ENCODE peak calls at places on chromosomes 12 and 14, in seven cellular contexts. B is astrocyte of the cerebellum, T is astrocyte of the spinal cord, D is AG04449, F is PC-3, O is GM12864, P is cardiac fibroblast. Q is an unnamed sample.

GRCh38 chr14:68376067-68376810 is 416.6 kb downstream of the ZFP36L1 start:
- DNase-seq in B (no peak), T (peak), D (no peak), F (peak), O (no peak), P (peak), Q (no peak)

GRCh38 chr12:60335765-60336164 is 739.9 kb downstream of the SLC16A7 start:
- DNase-seq in B (peak), T (peak), D (peak), F (peak), O (no peak), P (peak), Q (peak)

GRCh38 chr14:50303744-50304471 is 8.1 kb downstream of the L2HGDH start:
- DNase-seq in B (no peak), T (no peak), D (no peak), F (no peak), O (no peak), P (peak), Q (peak)

GRCh38 chr14:100832311-100832960 is 6.5 kb downstream of the MEG3 start:
- DNase-seq in B (no peak), T (no peak), D (no peak), F (no peak), O (no peak), P (no peak), Q (no peak)

GRCh38 chr12:85445060-85445938 is 165.3 kb downstream of the ALX1 start:
- DNase-seq in B (no peak), T (no peak), D (no peak), F (no peak), O (no peak), P (no peak), Q (no peak)

GRCh38 chr12:57235012-57235727 is 5.7 kb downstream of the SHMT2 start:
- DNase-seq in B (no peak), T (peak), D (no peak), F (no peak), O (no peak), P (peak), Q (peak)

GRCh38 chr14:76015191-76015590 is 29.6 kb downstream of the IFT43 start:
- DNase-seq in B (no peak), T (no peak), D (no peak), F (no peak), O (no peak), P (no peak), Q (no peak)

GRCh38 chr14:73787760-73788508 is 63.7 kb upstream of the PTGR2 start:
- DNase-seq in B (no peak), T (peak), D (no peak), F (peak), O (no peak), P (peak), Q (peak)

GRCh38 chr12:56159482-56160105 is 1.4 kb downstream of the MYL6 start:
- DNase-seq in B (no peak), T (no peak), D (no peak), F (no peak), O (no peak), P (no peak), Q (no peak)

GRCh38 chr14:75340921-75341320 is 62.3 kb downstream of the FOS start:
- DNase-seq in B (no peak), T (peak), D (no peak), F (no peak), O (no peak), P (peak), Q (peak)

GRCh38 chr12:121905746-121906145 is 12.6 kb upstream of the CFAP251 start:
- DNase-seq in B (no peak), T (no peak), D (no peak), F (no peak), O (no peak), P (no peak), Q (no peak)

GRCh38 chr12:53190108-53190729 is 9.5 kb upstream of the CSAD start:
- DNase-seq in B (peak), T (peak), D (no peak), F (peak), O (no peak), P (peak), Q (peak)

GRCh38 chr14:82345149-82345548 is 811.5 kb upstream of the SEL1L start:
- DNase-seq in B (no peak), T (no peak), D (no peak), F (no peak), O (no peak), P (no peak), Q (no peak)
- TF ChIP-seq CTCF in B (no peak), T (no peak), D (no peak), F (no peak), O (no peak), P (no peak), Q (no peak)

GRCh38 chr12:54201001-54201794 is 12.4 kb upstream of the SMUG1 start:
- DNase-seq in B (peak), T (peak), D (no peak), F (peak), O (no peak), P (peak), Q (peak)

GRCh38 chr12:54200412-54200811 is 11.6 kb upstream of the SMUG1 start:
- DNase-seq in B (no peak), T (no peak), D (no peak), F (no peak), O (no peak), P (no peak), Q (no peak)

GRCh38 chr12:54206807-54207206 is 18.0 kb upstream of the SMUG1 start:
- DNase-seq in B (no peak), T (no peak), D (no peak), F (no peak), O (no peak), P (no peak), Q (no peak)

GRCh38 chr12:54207539-54208267 is 18.9 kb upstream of the SMUG1 start:
- DNase-seq in B (no peak), T (peak), D (no peak), F (peak), O (no peak), P (peak), Q (peak)

GRCh38 chr12:54204316-54204715 is 15.5 kb upstream of the SMUG1 start:
- DNase-seq in B (no peak), T (no peak), D (no peak), F (no peak), O (no peak), P (no peak), Q (no peak)
- TF ChIP-seq CTCF in B (no peak), T (no peak), D (no peak), F (no peak), O (no peak), P (no peak), Q (no peak)

GRCh38 chr12:28540324-28540714 is 350.1 kb downstream of the CCDC91 start:
- DNase-seq in B (no peak), T (no peak), D (no peak), F (no peak), O (no peak), P (no peak), Q (peak)

GRCh38 chr12:28539691-28540323 is 349.6 kb downstream of the CCDC91 start:
- DNase-seq in B (no peak), T (no peak), D (no peak), F (peak), O (no peak), P (no peak), Q (peak)

GRCh38 chr12:28537474-28537873 is 347.2 kb downstream of the CCDC91 start:
- DNase-seq in B (no peak), T (no peak), D (no peak), F (no peak), O (no peak), P (no peak), Q (peak)

GRCh38 chr12:28535216-28535615 is 345.0 kb downstream of the CCDC91 start:
- DNase-seq in B (no peak), T (peak), D (peak), F (peak), O (no peak), P (peak), Q (peak)

DNA sequence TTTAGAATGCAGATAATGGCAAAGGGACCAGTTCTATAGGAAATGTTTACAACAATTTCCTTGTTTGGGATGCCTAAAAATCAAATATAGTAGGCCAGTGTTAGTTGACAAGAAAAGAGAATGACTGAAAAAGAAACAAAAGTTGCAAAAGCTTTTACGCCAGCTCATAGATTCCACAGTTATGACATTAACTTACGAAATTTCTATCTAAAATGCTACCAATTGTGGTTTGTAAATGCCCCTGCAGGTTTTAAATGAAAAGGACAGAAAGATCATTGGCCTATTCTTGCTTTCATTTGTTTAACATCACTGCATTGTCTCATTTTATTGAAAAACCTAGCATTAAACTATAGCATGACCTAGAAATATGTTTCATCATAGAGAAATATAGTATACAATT is 345.8 kb downstream of the CCDC91 start:
- DNase-seq in B (no peak), T (peak), D (peak), F (peak), O (no peak), P (peak), Q (peak)
- TF ChIP-seq CTCF in B (no peak), T (no peak), D (no peak), F (no peak), O (no peak), P (peak), Q (peak)

GRCh38 chr12:3313066-3313465 is 177.9 kb upstream of the PRMT8 start:
- DNase-seq in B (no peak), T (peak), D (peak), F (peak), O (no peak), P (no peak), Q (peak)
- TF ChIP-seq CTCF in B (no peak), T (no peak), D (no peak), F (no peak), O (no peak), P (no peak), Q (no peak)

GRCh38 chr12:95718772-95719171 is 71.8 kb downstream of the NTN4 start:
- DNase-seq in B (no peak), T (no peak), D (no peak), F (no peak), O (no peak), P (no peak), Q (no peak)

GRCh38 chr12:95724767-95725166 is 65.8 kb downstream of the NTN4 start:
- DNase-seq in B (no peak), T (no peak), D (no peak), F (no peak), O (no peak), P (no peak), Q (no peak)

GRCh38 chr12:95718001-95718400 is 72.6 kb downstream of the NTN4 start:
- DNase-seq in B (no peak), T (no peak), D (no peak), F (peak), O (no peak), P (peak), Q (no peak)

GRCh38 chr12:95723693-95724384 is 66.7 kb downstream of the NTN4 start:
- DNase-seq in B (no peak), T (no peak), D (peak), F (no peak), O (no peak), P (no peak), Q (no peak)

GRCh38 chr12:95721320-95721719 is 69.2 kb downstream of the NTN4 start:
- DNase-seq in B (no peak), T (no peak), D (no peak), F (peak), O (no peak), P (no peak), Q (peak)
- TF ChIP-seq CTCF in B (peak), T (peak), D (no peak), F (peak), O (peak), P (no peak), Q (peak)

DNA sequence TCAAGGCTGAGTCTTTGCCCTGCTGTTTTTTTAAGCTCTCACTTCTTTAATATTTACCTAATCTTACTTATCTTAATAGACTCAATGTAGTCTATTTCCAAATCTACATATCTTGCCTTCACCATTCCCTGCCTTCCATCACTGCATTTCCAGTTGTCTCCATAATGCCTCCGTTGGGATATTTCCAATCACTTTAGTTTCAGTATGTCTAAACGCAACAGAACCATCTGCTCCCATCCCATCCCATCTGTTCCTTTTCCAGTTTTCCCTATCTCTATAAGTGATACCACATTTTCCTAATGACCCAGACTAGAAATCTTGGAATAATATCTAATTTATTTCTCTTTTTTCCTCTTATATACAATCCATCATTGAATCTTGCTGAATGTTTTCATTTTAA is 15.1 kb upstream of the CCDC198 start:
- DNase-seq in B (no peak), T (no peak), D (no peak), F (no peak), O (no peak), P (no peak), Q (no peak)
- TF ChIP-seq CTCF in B (no peak), T (no peak), D (no peak), F (no peak), O (no peak), P (no peak), Q (no peak)

GRCh38 chr12:48037267-48037915 is 33.1 kb upstream of the COL2A1 start:
- DNase-seq in B (peak), T (peak), D (no peak), F (no peak), O (no peak), P (peak), Q (peak)
- TF ChIP-seq CTCF in B (no peak), T (no peak), D (no peak), F (no peak), O (no peak), P (no peak), Q (no peak)